ENCODE peak calls at places on chromosomes 3 and 15, in four cellular contexts. U, Q, W and G are unnamed samples.

GRCh38 chr3:184954251-184954650 is 142.3 kb downstream of the VPS8 start:
- DNase-seq in Q (no peak), W (no peak), U (no peak), G (no peak)

GRCh38 chr3:123272547-123272946 is 70.8 kb downstream of the SEC22A start:
- DNase-seq in W (no peak), Q (no peak), U (no peak), G (no peak)

GRCh38 chr3:10518506-10519150 is 13.2 kb upstream of the ATP2B2 start:
- DNase-seq in U (no peak), Q (no peak), W (no peak), G (no peak)

GRCh38 chr15:80574590-80574989 is 120.5 kb upstream of the ABHD17C start:
- DNase-seq in U (no peak), Q (no peak), W (no peak), G (no peak)

GRCh38 chr15:90154861-90155626 is 46.1 kb upstream of the SEMA4B start:
- DNase-seq in U (no peak), Q (peak), W (peak), G (peak)

GRCh38 chr3:177056927-177057326 is 140.4 kb downstream of the TBL1XR1 start:
- DNase-seq in Q (no peak), U (no peak), W (no peak), G (no peak)

GRCh38 chr3:49500408-49501257 is 30.6 kb downstream of the DAG1 start:
- DNase-seq in W (peak), Q (peak), U (peak), G (peak)

GRCh38 chr3:112377418-112378071 is 44.6 kb downstream of the CD200 start:
- DNase-seq in U (no peak), W (no peak), Q (no peak), G (peak)

GRCh38 chr15:85927936-85928537 is 133.3 kb upstream of the KLHL25 start:
- DNase-seq in U (no peak), Q (no peak), W (no peak), G (no peak)

GRCh38 chr15:70703483-70703882 is 59.9 kb downstream of the UACA start:
- DNase-seq in W (no peak), Q (no peak), U (no peak), G (no peak)

GRCh38 chr15:40495516-40495915 is 24.7 kb downstream of the CHST14 start:
- DNase-seq in Q (no peak), U (no peak), W (no peak), G (no peak)

GRCh38 chr15:40487816-40488682 is 17.3 kb downstream of the CHST14 start:
- DNase-seq in W (no peak), Q (no peak), U (no peak), G (no peak)

GRCh38 chr15:40498418-40498817 is 27.6 kb downstream of the CHST14 start:
- DNase-seq in W (no peak), U (no peak), Q (no peak), G (no peak)

GRCh38 chr15:40489274-40490175 is 18.7 kb downstream of the CHST14 start:
- DNase-seq in Q (no peak), W (no peak), U (no peak), G (no peak)

GRCh38 chr15:40493089-40493840 is 22.5 kb downstream of the CHST14 start:
- DNase-seq in W (no peak), U (no peak), Q (no peak), G (peak)
- TF ChIP-seq MYC in W (no peak), U (no peak), Q (no peak), G (no peak)

GRCh38 chr3:154168998-154169880 is 48.0 kb downstream of the ARHGEF26 start:
- DNase-seq in W (no peak), Q (no peak), U (peak), G (no peak)
- H3K4me3 ChIP-seq in W (no peak), Q (no peak), U (no peak), G (no peak)

DNA sequence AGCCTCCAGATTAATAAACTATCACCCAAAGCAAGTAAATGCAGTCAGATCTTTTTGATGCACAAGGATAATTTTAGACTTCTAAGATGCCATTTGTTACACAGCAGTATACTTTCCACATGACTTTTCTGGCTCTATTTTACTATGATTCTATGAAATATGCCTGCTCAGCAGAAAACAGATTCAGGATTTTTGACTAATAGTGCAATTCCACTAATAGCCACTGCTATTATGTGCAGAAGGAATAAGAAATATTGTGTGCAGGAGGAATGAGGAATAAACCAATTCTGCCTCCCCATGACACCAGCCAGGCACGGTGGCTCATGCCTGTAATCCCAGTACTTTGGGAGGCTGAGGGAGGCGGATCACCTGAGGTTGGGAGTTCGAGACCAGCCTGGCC is 11.5 kb upstream of the SPPL2A start:
- DNase-seq in W (no peak), Q (no peak), U (no peak), G (no peak)
- TF ChIP-seq CTCF in W (no peak), Q (no peak), U (no peak), G (no peak)

GRCh38 chr3:175093738-175094137 is 234.6 kb downstream of the NAALADL2 start:
- DNase-seq in U (no peak), W (no peak), Q (no peak), G (no peak)

GRCh38 chr3:175088981-175089380 is 229.8 kb downstream of the NAALADL2 start:
- DNase-seq in W (no peak), U (no peak), Q (no peak), G (no peak)

GRCh38 chr3:175091426-175092114 is 232.4 kb downstream of the NAALADL2 start:
- DNase-seq in Q (no peak), W (no peak), U (no peak), G (no peak)

DNA sequence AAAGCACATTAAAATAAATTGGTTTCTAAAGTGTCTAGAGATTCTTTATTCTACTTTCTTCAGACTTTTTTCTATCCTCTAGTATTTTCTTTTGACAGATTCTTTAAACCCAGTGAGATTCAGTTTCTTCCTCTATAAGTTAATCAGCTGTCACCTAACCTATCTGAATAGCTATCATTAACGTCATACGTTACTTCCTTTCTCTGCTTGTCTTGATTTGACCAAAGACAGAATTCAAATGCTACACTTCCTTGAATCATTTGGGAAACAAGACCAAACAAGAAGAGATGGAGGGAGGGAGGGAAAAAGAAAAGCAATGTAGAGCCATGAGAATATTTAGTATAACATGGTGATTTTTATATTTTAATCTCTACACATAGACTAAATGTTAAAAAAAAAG is 235.2 kb downstream of the NAALADL2 start:
- DNase-seq in W (no peak), U (no peak), Q (no peak), G (no peak)
- TF ChIP-seq MYC in W (no peak), U (no peak), Q (no peak), G (no peak)

GRCh38 chr3:172291650-172292049 is 156.6 kb downstream of the GHSR start:
- DNase-seq in W (no peak), Q (no peak), U (no peak), G (no peak)

GRCh38 chr3:172289583-172289982 is 158.7 kb downstream of the GHSR start:
- DNase-seq in W (no peak), Q (no peak), U (peak), G (no peak)

GRCh38 chr3:172292422-172292821 is 155.8 kb downstream of the GHSR start:
- DNase-seq in W (no peak), Q (no peak), U (no peak), G (no peak)

GRCh38 chr3:172288625-172289024 is 159.6 kb downstream of the GHSR start:
- DNase-seq in W (no peak), Q (no peak), U (no peak), G (no peak)

DNA sequence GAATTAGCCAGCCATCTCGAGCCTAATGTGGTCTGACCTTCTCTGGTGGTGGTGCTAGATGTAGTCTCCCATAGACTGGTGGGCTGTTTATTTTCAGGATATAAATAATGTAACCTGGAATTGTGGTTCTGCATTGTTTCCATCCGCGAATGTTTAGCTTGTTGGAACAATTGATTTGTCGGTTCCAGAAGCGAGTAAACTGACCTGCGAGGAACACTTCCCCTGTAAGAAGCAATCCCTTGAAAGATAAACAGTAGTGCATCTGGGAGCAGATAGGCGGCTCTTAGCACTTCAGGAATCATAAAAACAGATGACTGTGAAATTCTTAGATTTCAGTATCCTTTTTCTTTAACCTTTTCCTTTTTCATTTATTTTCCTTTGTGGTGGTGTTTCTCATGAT is 157.8 kb downstream of the GHSR start:
- DNase-seq in U (peak), Q (no peak), W (no peak), G (no peak)
- H3K4me3 ChIP-seq in U (no peak), Q (no peak), W (no peak), G (no peak)

GRCh38 chr3:36923981-36924747 is 20.7 kb downstream of the TRANK1 start:
- DNase-seq in W (no peak), U (no peak), Q (no peak), G (peak)

GRCh38 chr3:36926292-36926897 is 18.5 kb downstream of the TRANK1 start:
- DNase-seq in Q (no peak), W (no peak), U (no peak), G (no peak)

GRCh38 chr3:36920884-36921567 is 23.8 kb downstream of the TRANK1 start:
- DNase-seq in W (no peak), Q (no peak), U (no peak), G (no peak)

GRCh38 chr3:36924748-36925521 is 19.9 kb downstream of the TRANK1 start:
- DNase-seq in Q (no peak), U (no peak), W (no peak), G (no peak)

DNA sequence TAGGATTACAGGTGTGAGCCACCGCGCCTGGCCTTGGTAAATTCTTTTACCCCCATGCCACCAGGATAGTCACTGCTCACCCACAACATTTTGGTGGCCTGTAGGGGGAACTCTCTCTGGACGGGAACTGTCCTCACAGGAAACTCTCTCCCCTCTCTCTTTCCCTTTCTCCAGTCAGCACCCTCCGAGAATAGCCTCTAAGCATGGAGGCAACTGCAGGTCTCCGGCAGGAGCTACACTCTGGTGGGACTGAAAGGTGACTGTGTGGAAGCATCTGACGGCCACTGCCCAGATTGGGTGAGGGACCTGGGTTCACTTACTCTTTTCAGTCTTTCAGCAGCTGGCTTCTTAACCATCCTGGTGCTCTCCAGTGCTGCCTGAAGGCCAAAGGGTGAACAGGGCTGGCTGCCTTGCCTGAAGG is 21.3 kb downstream of the TRANK1 start:
- DNase-seq in Q (no peak), W (no peak), U (no peak), G (no peak)
- TF ChIP-seq CTCF in Q (no peak), W (peak), U (no peak), G (no peak)

GRCh38 chr3:124634210-124635168 is 95.8 kb upstream of the UMPS start:
- DNase-seq in U (no peak), W (no peak), Q (peak), G (no peak)
- TF ChIP-seq MYC in U (no peak), W (no peak), Q (no peak), G (no peak)

DNA sequence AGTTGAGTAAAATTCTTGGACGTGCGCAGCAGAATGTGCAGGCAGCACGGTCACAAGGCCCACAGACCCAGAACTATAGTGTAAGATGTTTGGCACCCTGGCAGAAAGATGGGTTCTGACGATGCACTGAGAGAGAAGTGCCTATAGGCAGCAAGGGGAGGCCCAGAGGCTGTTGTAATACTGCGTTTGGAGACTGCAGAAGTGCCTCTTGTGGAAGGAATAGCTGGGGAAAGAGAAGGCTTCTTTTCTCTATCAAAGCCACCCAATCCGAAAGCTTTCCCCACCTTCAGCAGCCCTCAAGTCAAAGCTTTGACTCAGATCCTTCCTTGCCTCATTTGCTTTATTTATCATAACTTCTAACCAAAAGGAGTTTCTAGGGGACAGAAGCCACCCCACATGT is 5.2 kb upstream of the SIN3A start:
- DNase-seq in U (no peak), Q (no peak), W (peak), G (peak)
- H3K4me3 ChIP-seq in U (no peak), Q (peak), W (peak), G (peak)

GRCh38 chr3:127853681-127854080 is 31.4 kb upstream of the MGLL start:
- DNase-seq in W (no peak), Q (peak), U (no peak), G (no peak)
- TF ChIP-seq CTCF in W (no peak), Q (peak), U (no peak), G (no peak)

GRCh38 chr15:55282284-55282833 is 7.3 kb downstream of the RAB27A start:
- DNase-seq in U (peak), W (no peak), Q (no peak), G (peak)
- TF ChIP-seq MYC in U (no peak), W (no peak), Q (no peak), G (peak)